ENCODE peak calls at places on chromosome 10, in nine cellular contexts. F, T, U, I, M, K, Y, E and Z are unnamed samples.
A peak's percentile ranks its signal among the peaks of the same experiment; 100 is the strongest.

GRCh38 chr10:15859531-15859864 is 809 bp downstream of the MINDY3 start:
- DNase-seq in Y (no peak), K (no peak), M (no peak), U (no peak), T (no peak), I (no peak), F (no peak), E (no peak), Z (no peak)

GRCh38 chr10:110513949-110514348 is 16.2 kb downstream of the DUSP5 start:
- DNase-seq in K (no peak), I (no peak), T (no peak), U (no peak), Y (no peak), E (no peak), F (no peak), M (peak; percentile 2), Z (no peak)

GRCh38 chr10:112484399-112484798 is 37.4 kb downstream of the VTI1A start:
- DNase-seq in F (no peak), U (no peak), K (no peak), Y (no peak), I (no peak), E (no peak), T (no peak), M (no peak), Z (no peak)

GRCh38 chr10:34698248-34698831 is 116.8 kb downstream of the PARD3 start:
- DNase-seq in U (no peak), K (no peak), E (no peak), I (no peak), M (no peak), T (no peak), F (no peak), Y (no peak), Z (no peak)

GRCh38 chr10:76401006-76401405 is 969.6 kb downstream of the LRMDA start:
- DNase-seq in I (no peak), E (no peak), T (no peak), F (no peak), Y (no peak), M (no peak), U (no peak), K (no peak), Z (no peak)

GRCh38 chr10:51010977-51011376 is 63.3 kb upstream of the PRKG1 start:
- DNase-seq in M (no peak), E (peak; percentile 54), K (no peak), U (no peak), I (no peak), Y (no peak), F (no peak), T (no peak), Z (peak; percentile 66)

GRCh38 chr10:118488710-118489497 is 106.5 kb downstream of the PRLHR start:
- DNase-seq in F (no peak), I (no peak), T (no peak), Y (no peak), M (no peak), K (no peak), E (no peak), U (no peak), Z (no peak)

GRCh38 chr10:35636942-35637341 is 5.2 kb downstream of the FZD8 start:
- DNase-seq in I (no peak), Y (no peak), K (no peak), T (no peak), E (no peak), M (no peak), U (no peak), F (no peak), Z (no peak)

GRCh38 chr10:77020426-77021040 is 617.1 kb downstream of the KCNMA1 start:
- DNase-seq in K (no peak), Y (no peak), U (no peak), T (no peak), E (no peak), F (no peak), M (no peak), I (no peak), Z (no peak)

GRCh38 chr10:75211007-75211735 is 575 bp downstream of the VDAC2 start:
- DNase-seq in T (no peak), K (no peak), M (peak; percentile 66), U (peak; percentile 35), I (no peak), E (peak; percentile 57), F (no peak), Y (no peak), Z (peak; percentile 78)

GRCh38 chr10:48803831-48804584 is 119.3 kb downstream of the WDFY4 start:
- DNase-seq in I (no peak), K (no peak), F (no peak), M (no peak), Y (no peak), T (no peak), E (no peak), U (no peak), Z (no peak)

GRCh38 chr10:118939216-118940007 is 90.1 kb upstream of the NANOS1 start:
- DNase-seq in I (no peak), U (no peak), M (no peak), T (no peak), E (no peak), K (no peak), F (no peak), Y (no peak), Z (no peak)

GRCh38 chr10:117226813-117227451 is 14.0 kb upstream of the SLC18A2 start:
- DNase-seq in M (peak; percentile 24), U (peak; percentile 61), T (peak; percentile 79), I (no peak), K (no peak), Y (no peak), E (no peak), F (no peak), Z (peak; percentile 68)

DNA sequence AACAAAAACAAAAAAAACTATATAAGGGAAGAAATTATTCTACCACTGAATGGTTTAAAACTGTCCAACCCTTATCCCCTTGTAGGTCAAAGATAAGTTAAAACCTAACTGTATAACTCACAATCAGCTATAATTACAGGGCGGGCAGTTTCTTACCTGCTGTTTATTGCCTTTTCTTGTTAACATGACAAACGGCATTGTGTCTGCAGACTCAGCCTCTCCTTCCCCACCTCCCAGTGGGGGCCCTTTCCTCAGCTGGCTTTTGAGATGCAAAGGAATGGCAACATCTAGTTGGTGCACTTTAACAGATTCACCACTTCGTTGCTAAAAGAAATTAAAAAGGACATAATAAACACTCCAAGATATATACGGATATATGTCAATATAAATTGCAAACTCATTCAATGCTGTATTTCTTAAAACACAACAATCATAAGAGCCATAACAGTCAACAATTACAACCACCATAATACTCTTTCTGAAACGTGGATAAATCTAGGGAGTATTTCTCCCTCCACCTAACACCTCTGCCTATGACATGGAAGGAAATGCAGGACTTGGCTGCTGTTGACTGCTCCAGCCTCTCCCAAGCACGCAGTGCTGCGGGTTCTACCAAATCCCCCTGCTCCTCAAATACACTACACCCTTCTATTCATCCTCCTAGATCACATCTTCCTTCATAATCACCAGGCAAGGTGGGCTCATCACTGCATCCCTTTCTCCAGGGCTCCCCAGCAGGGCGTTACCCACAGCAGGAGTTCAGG is 106.0 kb downstream of the UPF2 start:
- DNase-seq in F (no peak), T (no peak), M (no peak), I (no peak), E (no peak), U (no peak), K (no peak), Y (no peak), Z (no peak)
- TF ChIP-seq POLR2A in F (no peak), T (no peak), M (no peak), I (no peak), E (no peak), U (no peak), K (no peak), Y (no peak), Z (no peak)

GRCh38 chr10:30556189-30556588 is 73.4 kb downstream of the LYZL2 start:
- DNase-seq in U (no peak), E (no peak), T (no peak), M (no peak), I (no peak), K (no peak), F (no peak), Y (no peak), Z (no peak)

GRCh38 chr10:30553018-30553624 is 76.4 kb downstream of the LYZL2 start:
- DNase-seq in E (no peak), Y (no peak), M (no peak), K (no peak), T (no peak), I (no peak), F (no peak), U (no peak), Z (peak; percentile 21)

GRCh38 chr10:30554443-30554831 is 75.1 kb downstream of the LYZL2 start:
- DNase-seq in T (no peak), K (no peak), I (no peak), E (no peak), Y (no peak), F (no peak), M (no peak), U (no peak), Z (no peak)

GRCh38 chr10:30555465-30555864 is 74.1 kb downstream of the LYZL2 start:
- DNase-seq in K (no peak), E (no peak), Y (no peak), I (no peak), F (no peak), U (no peak), T (no peak), M (no peak), Z (no peak)

DNA sequence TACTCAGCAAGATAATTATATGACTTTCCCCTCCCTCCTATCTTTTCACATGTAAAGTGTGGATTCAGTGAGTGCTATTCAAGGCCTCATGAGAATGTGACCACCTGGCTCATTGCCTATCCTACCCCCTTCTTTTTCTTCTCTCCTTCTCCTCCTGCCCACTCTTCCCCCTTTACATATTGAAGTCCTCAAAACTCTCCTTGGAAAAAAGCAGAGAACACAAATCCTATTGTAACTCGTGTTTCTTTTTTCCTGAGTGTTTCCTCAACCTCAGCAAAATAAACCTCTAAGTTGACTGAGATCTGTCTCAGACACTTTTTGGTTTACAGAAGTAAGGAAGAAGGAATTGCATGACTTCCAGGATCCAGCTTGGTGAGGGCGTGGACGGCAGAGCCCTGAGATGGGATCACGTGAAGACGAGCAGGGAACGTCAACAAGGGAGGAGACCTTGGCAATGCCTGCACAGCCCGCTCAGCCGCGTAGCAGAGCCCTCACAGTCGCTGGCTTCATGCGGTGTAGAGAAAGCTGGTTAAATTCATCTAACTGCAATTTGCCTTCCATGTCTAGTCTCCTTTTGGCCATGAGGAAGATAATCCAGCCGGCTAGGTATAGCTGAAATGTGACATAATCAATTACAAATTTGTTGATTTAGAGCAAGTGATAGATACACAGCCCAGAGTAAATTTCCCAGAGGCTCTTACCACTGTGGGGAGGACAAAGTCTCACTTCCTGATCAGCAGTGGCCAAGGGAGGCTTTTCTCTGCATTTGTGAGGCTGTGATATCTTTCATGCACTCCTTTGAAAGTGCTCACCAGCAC is 75.7 kb downstream of the LYZL2 start:
- DNase-seq in M (peak; percentile 86), F (peak; percentile 62), E (peak; percentile 11), U (no peak), K (peak; percentile 62), I (peak; percentile 95), T (peak; percentile 76), Y (peak; percentile 89), Z (no peak)
- TF ChIP-seq POLR2A in M (no peak), F (peak; percentile 33), E (no peak), U (no peak), K (peak; percentile 7), I (no peak), T (no peak), Y (no peak), Z (no peak)

GRCh38 chr10:92695679-92696605 is 6.2 kb downstream of the HHEX start:
- DNase-seq in K (peak; percentile 49), Y (no peak), E (peak; percentile 70), M (peak; percentile 91), T (peak; percentile 80), F (no peak), U (peak; percentile 87), I (no peak), Z (no peak)
- TF ChIP-seq POLR2A in K (no peak), Y (no peak), E (peak; percentile 50), M (peak; percentile 45), T (no peak), F (no peak), U (peak; percentile 78), I (no peak), Z (no peak)

GRCh38 chr10:102853944-102854694 is at the start of gene BORCS7:
- DNase-seq in Y (peak; percentile 95), F (peak; percentile 95), K (peak; percentile 88), T (peak; percentile 96), I (peak; percentile 97), U (peak; percentile 84), E (peak; percentile 97), M (peak; percentile 97), Z (peak; percentile 97)
- TF ChIP-seq POLR2A in Y (no peak), F (peak; percentile 77), K (peak; percentile 88), T (peak; percentile 57), I (no peak), U (peak; percentile 72), E (peak; percentile 86), M (peak; percentile 91), Z (peak; percentile 96)